ENCODE peak calls at places on chromosome 9, in four cellular contexts. R, N, C and J are unnamed samples.

GRCh38 chr9:96655198-96655851 is at the start of gene PRXL2C:
- DNase-seq in R (peak), N (peak), C (peak), J (peak)

GRCh38 chr9:21576331-21577189 is 94.4 kb upstream of the IFNE start:
- DNase-seq in R (no peak), C (no peak), N (no peak), J (peak)

GRCh38 chr9:77040340-77040739 is 20.9 kb downstream of the FOXB2 start:
- DNase-seq in R (no peak), C (no peak), N (no peak), J (no peak)

GRCh38 chr9:35826071-35826701 is 2.3 kb downstream of the FAM221B start:
- DNase-seq in R (no peak), C (peak), N (no peak), J (peak)

GRCh38 chr9:77926314-77926959 is 105.2 kb downstream of the GNAQ start:
- DNase-seq in C (no peak), R (no peak), N (no peak), J (no peak)

GRCh38 chr9:76817489-76817888 is 53.3 kb downstream of the PCA3 start:
- DNase-seq in N (no peak), C (no peak), R (no peak), J (no peak)

GRCh38 chr9:134392900-134393299 is 66.6 kb downstream of the RXRA start:
- DNase-seq in N (no peak), C (no peak), R (no peak), J (no peak)

GRCh38 chr9:112575107-112575506 is 88.5 kb downstream of the KIAA1958 start:
- DNase-seq in C (no peak), N (no peak), R (no peak), J (no peak)

GRCh38 chr9:6216951-6217350 is 1.3 kb downstream of the IL33 start:
- DNase-seq in N (no peak), R (no peak), C (no peak), J (no peak)

GRCh38 chr9:80233102-80233843 is 661.5 kb downstream of the TLE4 start:
- DNase-seq in R (no peak), N (no peak), C (no peak), J (no peak)

GRCh38 chr9:81592890-81593271 is 96.5 kb downstream of the TLE1 start:
- DNase-seq in N (no peak), C (peak), R (no peak), J (no peak)

GRCh38 chr9:6646028-6646636 is 603 bp upstream of the GLDC start:
- DNase-seq in N (no peak), C (no peak), R (no peak), J (no peak)

GRCh38 chr9:137486141-137486490 is 27.0 kb upstream of the NSMF start:
- DNase-seq in N (no peak), C (no peak), R (no peak), J (no peak)

GRCh38 chr9:137485343-137486140 is 26.4 kb upstream of the NSMF start:
- DNase-seq in N (no peak), C (no peak), R (no peak), J (no peak)

GRCh38 chr9:137486545-137487453 is 27.7 kb upstream of the NSMF start:
- DNase-seq in N (no peak), C (no peak), R (no peak), J (no peak)

GRCh38 chr9:137482094-137482781 is 23.1 kb upstream of the NSMF start:
- DNase-seq in N (no peak), C (peak), R (peak), J (peak)

DNA sequence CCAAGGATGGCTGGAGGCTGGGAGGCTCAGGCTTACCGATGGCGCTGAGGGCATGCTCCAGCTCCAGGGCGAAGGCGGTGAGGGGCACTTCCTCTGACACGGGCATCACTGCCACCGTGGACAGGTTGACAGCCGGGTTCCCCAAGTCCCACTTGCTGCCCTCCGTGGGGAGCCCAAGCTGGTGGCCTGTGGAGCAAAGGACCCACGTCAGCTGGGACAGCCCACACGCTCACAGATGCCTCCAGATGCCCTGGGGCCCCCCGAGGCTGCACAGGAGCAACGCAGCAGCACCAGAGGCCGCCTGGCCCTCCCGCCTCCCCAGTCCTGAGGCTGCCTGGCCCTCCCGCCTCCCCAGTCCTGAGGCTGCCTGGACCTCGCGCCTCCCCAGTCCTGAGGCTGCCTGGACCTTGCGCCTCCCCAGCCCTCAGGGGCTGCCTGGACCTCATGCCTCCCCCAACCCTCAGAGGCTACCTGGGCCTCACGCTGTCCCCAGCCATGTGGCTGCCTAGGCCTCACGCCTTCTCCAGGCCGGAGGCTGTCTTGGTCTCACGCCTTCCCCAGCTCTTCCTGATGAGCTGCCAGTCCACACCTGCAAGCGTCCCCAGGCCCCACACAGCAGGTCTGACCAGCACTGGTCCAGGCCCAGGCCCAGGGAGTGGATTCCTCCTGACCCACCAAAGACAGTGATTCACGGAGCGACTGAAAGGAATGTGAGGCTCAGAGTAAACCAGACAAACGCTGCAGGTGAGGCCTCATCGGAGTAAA is 25.6 kb upstream of the NSMF start:
- DNase-seq in N (no peak), C (no peak), R (no peak), J (no peak)
- H3K4me3 ChIP-seq in N (no peak), C (no peak), R (no peak), J (no peak)

GRCh38 chr9:1052908-1053590 is 2.9 kb downstream of the DMRT2 start:
- DNase-seq in C (no peak), R (no peak), N (no peak), J (no peak)
- H3K4me3 ChIP-seq in C (no peak), R (no peak), N (no peak), J (no peak)

DNA sequence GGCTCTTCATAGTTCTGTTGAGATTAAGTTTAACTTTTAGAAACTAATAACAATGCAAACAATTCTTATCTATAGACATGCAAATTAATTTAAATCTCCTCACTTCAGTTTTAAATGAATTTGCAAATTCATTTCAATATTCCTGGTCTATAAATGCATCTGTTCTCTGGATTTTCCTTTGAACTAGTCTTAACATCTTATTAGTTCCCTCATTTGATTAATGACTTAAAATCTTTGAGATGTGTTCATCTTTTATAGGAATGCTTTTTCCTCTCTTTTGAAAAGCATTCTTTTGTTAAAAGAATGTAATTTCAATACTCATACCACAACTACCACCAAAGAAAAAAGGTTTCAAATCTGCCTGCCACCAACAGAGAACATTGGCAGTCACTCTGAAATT is 169.4 kb downstream of the RASEF start:
- DNase-seq in R (no peak), C (no peak), N (no peak), J (no peak)
- H3K4me3 ChIP-seq in R (no peak), C (no peak), N (no peak), J (no peak)

GRCh38 chr9:98944130-98945074 is 695 bp downstream of the COL15A1 start:
- DNase-seq in N (no peak), C (no peak), R (peak), J (no peak)
- H3K4me3 ChIP-seq in N (no peak), C (peak), R (peak), J (peak)

GRCh38 chr9:105066265-105066865 is 138.4 kb upstream of the ABCA1 start:
- DNase-seq in N (no peak), C (no peak), R (no peak), J (no peak)
- H3K4me3 ChIP-seq in N (no peak), C (no peak), R (no peak), J (no peak)

GRCh38 chr9:106862946-106863740 is at the start of gene ZNF462:
- DNase-seq in N (no peak), R (peak), C (peak), J (peak)

GRCh38 chr9:106859957-106860715 is 2.8 kb upstream of the ZNF462 start:
- DNase-seq in R (peak), C (peak), N (no peak), J (no peak)

GRCh38 chr9:106860731-106861584 is 2.0 kb upstream of the ZNF462 start:
- DNase-seq in R (peak), N (no peak), C (peak), J (no peak)

GRCh38 chr9:106862115-106862945 is 636 bp upstream of the ZNF462 start:
- DNase-seq in R (peak), N (no peak), C (peak), J (peak)

GRCh38 chr9:106861585-106862114 is 1.3 kb upstream of the ZNF462 start:
- DNase-seq in C (no peak), N (no peak), R (no peak), J (no peak)
- H3K4me3 ChIP-seq in C (peak), N (no peak), R (peak), J (peak)